ENCODE peak calls at places on chromosomes 6 and 20, in eight cellular contexts. Y is activated CD8-positive, alpha-beta memory T cell treated with anti-CD3 and anti-CD28 coated beads, Interleukin-2, amount 50 U/mL, for 48 hours; V is KBM-7; F is SW480; S is RCC 7860; G is effector memory CD8-positive, alpha-beta T cell; K is cerebellum; L is activated T-cell treated with anti-CD3 and anti-CD28 coated beads, Interleukin-2, amount 50 U/mL, for 4 hours. O is an unnamed sample.

GRCh38 chr6:117555882-117556498 is 46.3 kb downstream of the GOPC start:
- DNase-seq in F (peak; percentile 5), G (peak; percentile 60), Y (peak; percentile 82), K (peak; percentile 26), L (peak; percentile 68), S (no peak), V (peak; percentile 47), O (peak; percentile 47)

GRCh38 chr6:144181639-144182038 is 31.3 kb downstream of the STX11 start:
- DNase-seq in F (no peak), L (no peak), K (no peak), V (peak; percentile 27), S (no peak), Y (no peak), G (no peak), O (no peak)

GRCh38 chr6:56550307-56550706 is 92.4 kb downstream of the DST start:
- DNase-seq in K (no peak), S (no peak), L (no peak), V (no peak), F (no peak), G (no peak), Y (no peak), O (no peak)

GRCh38 chr6:20401403-20402180 is at the start of gene E2F3:
- DNase-seq in S (peak; percentile 98), V (peak; percentile 100), L (peak; percentile 98), G (peak; percentile 99), F (peak; percentile 99), K (peak; percentile 100), Y (peak; percentile 97), O (peak; percentile 100)

GRCh38 chr6:999552-999951 is 306.6 kb upstream of the EXOC2 start:
- DNase-seq in V (no peak), K (no peak), S (no peak), Y (no peak), F (peak; percentile 71), L (no peak), G (no peak), O (no peak)

GRCh38 chr6:165403006-165403405 is 93.6 kb upstream of the C6orf118 start:
- DNase-seq in S (no peak), G (no peak), Y (no peak), K (no peak), F (no peak), V (no peak), L (no peak), O (no peak)

GRCh38 chr6:22828179-22829062 is 259.1 kb downstream of the HDGFL1 start:
- DNase-seq in V (peak; percentile 13), G (no peak), L (no peak), F (peak; percentile 72), Y (no peak), S (peak; percentile 93), K (no peak), O (peak; percentile 94)

GRCh38 chr20:21129861-21130260 is 4.0 kb downstream of the KIZ start:
- DNase-seq in Y (no peak), S (no peak), G (no peak), K (no peak), V (no peak), F (peak; percentile 20), L (no peak), O (no peak)

GRCh38 chr20:48057739-48058138 is 272.5 kb upstream of the SULF2 start:
- DNase-seq in F (no peak), G (no peak), S (no peak), Y (no peak), K (no peak), L (no peak), V (no peak), O (no peak)

GRCh38 chr6:117025310-117025709 is 148.3 kb downstream of the RFX6 start:
- DNase-seq in L (no peak), K (no peak), S (no peak), F (no peak), Y (no peak), G (no peak), V (no peak), O (no peak)

GRCh38 chr6:74075323-74075722 is 379.3 kb downstream of the CD109 start:
- DNase-seq in S (no peak), G (no peak), Y (no peak), L (no peak), V (no peak), F (no peak), K (no peak), O (peak; percentile 88)

GRCh38 chr6:117918454-117918853 is 11.4 kb downstream of the SLC35F1 start:
- DNase-seq in S (no peak), G (no peak), Y (no peak), V (no peak), F (no peak), L (no peak), K (no peak), O (no peak)

GRCh38 chr20:57048027-57048869 is 218.2 kb downstream of the BMP7 start:
- DNase-seq in F (peak; percentile 51), K (no peak), G (no peak), S (peak; percentile 49), Y (peak; percentile 56), V (peak; percentile 34), L (no peak), O (peak; percentile 32)

GRCh38 chr6:2028457-2029038 is 216.9 kb downstream of the GMDS start:
- DNase-seq in F (no peak), L (no peak), V (peak; percentile 52), K (no peak), Y (no peak), S (no peak), G (no peak), O (no peak)

GRCh38 chr6:75940558-75940957 is 131.9 kb downstream of the IMPG1 start:
- DNase-seq in V (no peak), S (no peak), Y (no peak), L (no peak), K (no peak), G (no peak), F (no peak), O (no peak)

GRCh38 chr20:5002077-5002413 is 735 bp upstream of the SLC23A2 start:
- DNase-seq in V (no peak), G (no peak), Y (no peak), L (no peak), K (peak; percentile 40), S (no peak), F (no peak), O (no peak)

GRCh38 chr6:43980004-43980795 is 147.1 kb downstream of the MRPL14 start:
- DNase-seq in L (no peak), V (no peak), G (no peak), K (no peak), S (no peak), F (no peak), Y (peak; percentile 35), O (no peak)

GRCh38 chr6:156545021-156545420 is 232.2 kb upstream of the ARID1B start:
- DNase-seq in L (no peak), Y (no peak), S (no peak), G (no peak), K (no peak), V (no peak), F (no peak), O (no peak)

O was measured in fibroblast of mammary gland.